ENCODE peak calls at places on chromosomes 5 and 9, in seven cellular contexts. F, X, O, V, K, J and S are unnamed samples.

GRCh38 chr5:25448190-25448621 is 803.4 kb upstream of the CDH10 start:
- DNase-seq in F (no peak), X (peak), O (no peak), V (no peak), K (no peak), J (no peak), S (no peak)

GRCh38 chr5:54851449-54851848 is 133.9 kb downstream of the ESM1 start:
- DNase-seq in F (no peak), X (no peak), O (no peak), V (no peak), K (no peak), J (no peak), S (no peak)

GRCh38 chr9:93097496-93098205 is 1.6 kb downstream of the CARD19 start:
- DNase-seq in F (no peak), X (no peak), O (no peak), V (no peak), K (no peak), J (no peak), S (no peak)

GRCh38 chr9:113580041-113580953 is 116.8 kb downstream of the RGS3 start:
- DNase-seq in F (peak), X (no peak), O (no peak), V (no peak), K (no peak), J (peak), S (no peak)

GRCh38 chr5:157280927-157281326 is 15.0 kb downstream of the CYFIP2 start:
- DNase-seq in F (no peak), X (no peak), O (no peak), V (peak), K (no peak), J (no peak), S (no peak)

GRCh38 chr9:13665418-13666066 is 386.1 kb upstream of the MPDZ start:
- DNase-seq in F (no peak), X (no peak), O (no peak), V (no peak), K (no peak), J (no peak), S (no peak)

GRCh38 chr5:95644351-95645042 is 2.1 kb upstream of the RFESD start:
- DNase-seq in F (peak), X (peak), O (no peak), V (no peak), K (peak), J (peak), S (peak)

GRCh38 chr9:36603006-36603405 is 30.3 kb downstream of the MELK start:
- DNase-seq in F (no peak), X (no peak), O (no peak), V (no peak), K (no peak), J (no peak), S (no peak)

GRCh38 chr5:176540476-176540899 is 3.3 kb upstream of the RNF44 start:
- DNase-seq in F (no peak), X (no peak), O (no peak), V (no peak), K (no peak), J (no peak), S (no peak)

GRCh38 chr5:84370176-84370575 is 14.5 kb downstream of the EDIL3 start:
- DNase-seq in F (no peak), X (no peak), O (no peak), V (no peak), K (no peak), J (no peak), S (no peak)

GRCh38 chr5:57778528-57779175 is 296.0 kb upstream of the ACTBL2 start:
- DNase-seq in F (no peak), X (no peak), O (no peak), V (no peak), K (no peak), J (no peak), S (no peak)

GRCh38 chr5:53303105-53303504 is 177.3 kb upstream of the FST start:
- DNase-seq in F (no peak), X (no peak), O (no peak), V (peak), K (no peak), J (no peak), S (no peak)

GRCh38 chr9:34343090-34343489 is 13.7 kb downstream of the NUDT2 start:
- DNase-seq in F (no peak), X (no peak), O (no peak), V (no peak), K (no peak), J (no peak), S (no peak)

GRCh38 chr5:148725675-148726074 is 71.3 kb upstream of the HTR4 start:
- DNase-seq in F (no peak), X (no peak), O (no peak), V (no peak), K (no peak), J (no peak), S (no peak)

GRCh38 chr5:1387059-1387755 is 42.3 kb upstream of the CLPTM1L start:
- DNase-seq in F (no peak), X (no peak), O (no peak), V (no peak), K (no peak), J (no peak), S (no peak)

GRCh38 chr9:134224827-134225154 is 60.4 kb upstream of the RNU6ATAC start:
- DNase-seq in F (no peak), X (no peak), O (no peak), V (no peak), K (no peak), J (no peak), S (no peak)

GRCh38 chr9:27665121-27665520 is 91.8 kb upstream of the C9orf72 start:
- DNase-seq in F (no peak), X (peak), O (no peak), V (no peak), K (peak), J (no peak), S (no peak)

GRCh38 chr9:6086006-6086655 is 70.7 kb upstream of the RANBP6 start:
- DNase-seq in F (no peak), X (no peak), O (no peak), V (no peak), K (no peak), J (no peak), S (no peak)

GRCh38 chr9:119961774-119962408 is 592.7 kb upstream of the BRINP1 start:
- DNase-seq in F (no peak), X (peak), O (peak), V (no peak), K (no peak), J (peak), S (peak)

GRCh38 chr5:35598707-35599370 is 18.8 kb upstream of the SPEF2 start:
- DNase-seq in F (no peak), X (peak), O (no peak), V (no peak), K (no peak), J (peak), S (no peak)

GRCh38 chr9:133649194-133649593 is 13.0 kb downstream of the DBH start:
- DNase-seq in F (no peak), X (no peak), O (no peak), V (no peak), K (no peak), J (no peak), S (no peak)

GRCh38 chr9:87007711-87008360 is 60.5 kb upstream of the GAS1 start:
- DNase-seq in F (no peak), X (no peak), O (no peak), V (peak), K (no peak), J (no peak), S (no peak)

GRCh38 chr9:32378496-32378895 is 5.9 kb upstream of the ACO1 start:
- DNase-seq in F (peak), X (peak), O (no peak), V (no peak), K (peak), J (peak), S (peak)

GRCh38 chr5:136065588-136065987 is 36.8 kb downstream of the TGFBI start:
- DNase-seq in F (no peak), X (no peak), O (no peak), V (no peak), K (no peak), J (no peak), S (no peak)

GRCh38 chr5:41172012-41172411 is 41.3 kb downstream of the C6 start:
- DNase-seq in F (no peak), X (no peak), O (no peak), V (no peak), K (no peak), J (no peak), S (no peak)

GRCh38 chr5:35319231-35320002 is 89.1 kb upstream of the PRLR start:
- DNase-seq in F (no peak), X (no peak), O (no peak), V (peak), K (no peak), J (peak), S (no peak)

GRCh38 chr5:80959768-80960442 is at the start of gene RASGRF2:
- DNase-seq in F (peak), X (peak), O (peak), V (no peak), K (peak), J (peak), S (peak)

GRCh38 chr5:157544623-157544989 is 31.0 kb downstream of the ADAM19 start:
- DNase-seq in F (no peak), X (no peak), O (no peak), V (no peak), K (no peak), J (no peak), S (no peak)

GRCh38 chr9:70802206-70802605 is 319.2 kb downstream of the TRPM3 start:
- DNase-seq in F (no peak), X (no peak), O (no peak), V (peak), K (no peak), J (no peak), S (no peak)

GRCh38 chr9:80571953-80572352 is 1000.2 kb downstream of the TLE4 start:
- DNase-seq in F (no peak), X (no peak), O (no peak), V (no peak), K (no peak), J (no peak), S (no peak)

GRCh38 chr9:90307177-90307833 is 335.3 kb downstream of the DIRAS2 start:
- DNase-seq in F (no peak), X (no peak), O (no peak), V (no peak), K (peak), J (no peak), S (no peak)

GRCh38 chr9:90308746-90309145 is 333.9 kb downstream of the DIRAS2 start:
- DNase-seq in F (no peak), X (no peak), O (no peak), V (no peak), K (no peak), J (no peak), S (no peak)

GRCh38 chr9:90311811-90312210 is 330.8 kb downstream of the DIRAS2 start:
- DNase-seq in F (no peak), X (no peak), O (no peak), V (no peak), K (no peak), J (no peak), S (no peak)

GRCh38 chr9:90309809-90310522 is 332.7 kb downstream of the DIRAS2 start:
- DNase-seq in F (no peak), X (no peak), O (no peak), V (no peak), K (no peak), J (no peak), S (no peak)

GRCh38 chr9:90310523-90310879 is 332.1 kb downstream of the DIRAS2 start:
- DNase-seq in F (no peak), X (no peak), O (no peak), V (no peak), K (no peak), J (no peak), S (no peak)
- TF ChIP-seq CTCF in F (no peak), X (no peak), O (no peak), V (no peak), K (no peak), J (no peak), S (no peak)

GRCh38 chr9:131671150-131671549 is 68.7 kb downstream of the RAPGEF1 start:
- DNase-seq in F (no peak), X (no peak), O (no peak), V (no peak), K (no peak), J (no peak), S (no peak)
- TF ChIP-seq CTCF in F (no peak), X (peak), O (no peak), V (no peak), K (no peak), J (no peak), S (no peak)

GRCh38 chr5:101534486-101535110 is 631.5 kb upstream of the ST8SIA4 start:
- DNase-seq in F (no peak), X (no peak), O (no peak), V (no peak), K (no peak), J (no peak), S (no peak)
- TF ChIP-seq CTCF in F (no peak), X (peak), O (no peak), V (no peak), K (no peak), J (no peak), S (no peak)

GRCh38 chr5:123949043-123949804 is 437.2 kb downstream of the CSNK1G3 start:
- DNase-seq in F (no peak), X (no peak), O (no peak), V (no peak), K (no peak), J (no peak), S (no peak)
- TF ChIP-seq CTCF in F (no peak), X (no peak), O (no peak), V (no peak), K (no peak), J (no peak), S (no peak)

GRCh38 chr9:131999692-132000551 is 79.7 kb downstream of the MED27 start:
- DNase-seq in F (no peak), X (no peak), O (no peak), V (no peak), K (no peak), J (no peak), S (no peak)
- TF ChIP-seq CTCF in F (no peak), X (no peak), O (no peak), V (no peak), K (no peak), J (no peak), S (no peak)

GRCh38 chr9:4225291-4226119 is 74.4 kb downstream of the GLIS3 start:
- DNase-seq in F (no peak), X (peak), O (no peak), V (peak), K (no peak), J (no peak), S (no peak)
- TF ChIP-seq CTCF in F (no peak), X (peak), O (no peak), V (peak), K (no peak), J (no peak), S (no peak)

DNA sequence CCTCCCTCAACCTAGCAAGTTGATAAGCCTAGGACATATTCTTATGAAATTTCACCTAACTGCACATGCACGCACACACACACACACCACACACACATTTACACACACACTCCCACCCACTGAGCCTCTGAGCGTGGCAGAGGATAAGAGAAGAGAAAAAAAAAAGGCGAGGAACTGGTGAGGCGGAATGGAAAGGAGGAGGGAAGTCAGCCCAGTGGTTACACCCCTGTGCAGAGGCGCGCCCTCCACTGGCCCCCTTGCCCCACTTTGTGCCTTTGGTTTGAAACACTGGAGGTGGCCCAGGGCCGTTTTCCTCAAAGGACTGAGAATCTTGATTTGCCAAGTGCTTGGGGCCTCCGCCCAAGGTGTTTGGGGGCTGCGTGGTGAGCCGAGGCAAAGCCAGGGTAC is 20.7 kb downstream of the NR2F1 start:
- DNase-seq in F (no peak), X (peak), O (no peak), V (no peak), K (no peak), J (no peak), S (no peak)
- TF ChIP-seq CTCF in F (no peak), X (peak), O (no peak), V (no peak), K (no peak), J (no peak), S (no peak)

GRCh38 chr5:127930311-127930710 is 153.3 kb upstream of the SLC12A2 start:
- DNase-seq in F (no peak), X (no peak), O (no peak), V (no peak), K (no peak), J (peak), S (no peak)

GRCh38 chr5:127934791-127935256 is 148.7 kb upstream of the SLC12A2 start:
- DNase-seq in F (no peak), X (peak), O (no peak), V (no peak), K (peak), J (peak), S (no peak)

GRCh38 chr5:127931396-127931795 is 152.2 kb upstream of the SLC12A2 start:
- DNase-seq in F (no peak), X (no peak), O (no peak), V (no peak), K (no peak), J (no peak), S (no peak)

GRCh38 chr5:127935398-127935797 is 148.2 kb upstream of the SLC12A2 start:
- DNase-seq in F (no peak), X (no peak), O (no peak), V (no peak), K (no peak), J (peak), S (no peak)

DNA sequence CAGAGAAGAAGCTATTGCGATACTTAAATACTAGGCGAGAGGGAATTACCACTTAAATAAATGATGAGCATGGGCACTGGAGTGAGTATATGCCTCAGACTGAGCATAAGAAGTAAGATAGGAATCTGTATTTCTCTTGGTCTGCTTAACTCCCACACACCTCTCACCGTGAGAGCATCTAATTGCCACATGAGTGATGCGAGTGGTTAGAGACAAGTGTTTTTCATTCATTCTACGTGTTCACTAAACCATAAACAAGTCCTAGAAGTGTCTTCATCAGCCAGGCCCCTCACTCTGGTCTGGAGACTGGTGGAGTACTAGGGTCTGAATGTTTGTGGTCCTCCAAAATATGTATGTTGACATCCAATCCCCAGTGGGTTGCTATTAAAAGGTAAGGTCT is 150.2 kb upstream of the SLC12A2 start:
- DNase-seq in F (no peak), X (no peak), O (no peak), V (no peak), K (no peak), J (no peak), S (no peak)
- TF ChIP-seq CTCF in F (no peak), X (no peak), O (no peak), V (no peak), K (no peak), J (no peak), S (no peak)